ENCODE peak calls at places on chromosome X, in four cellular contexts. E is lower lobe of right lung, C is H1, U is fibroblast of lung. D is an unnamed sample.

GRCh38 chrX:105282077-105282476 is 61.6 kb upstream of the TEX13A start:
- DNase-seq in C (no peak), E (no peak), U (peak), D (no peak)

GRCh38 chrX:53281321-53281822 is at the start of gene IQSEC2:
- DNase-seq in U (peak), E (peak), C (peak), D (peak)

GRCh38 chrX:51891821-51892551 is 1.4 kb upstream of the MAGED1 start:
- DNase-seq in E (no peak), C (no peak), U (peak), D (no peak)

GRCh38 chrX:10327651-10328050 is 170.9 kb downstream of the CLCN4 start:
- DNase-seq in U (no peak), E (no peak), C (peak), D (no peak)

GRCh38 chrX:126552313-126553022 is at the start of gene DCAF12L1:
- DNase-seq in U (no peak), C (no peak), E (no peak), D (peak)

GRCh38 chrX:110136136-110136535 is 133.2 kb downstream of the TMEM164 start:
- DNase-seq in U (no peak), C (no peak), E (no peak), D (no peak)

GRCh38 chrX:30702736-30703135 is 49.5 kb downstream of the GK start:
- DNase-seq in U (peak), E (no peak), C (no peak), D (peak)

GRCh38 chrX:148416142-148416541 is 84.3 kb upstream of the AFF2 start:
- DNase-seq in C (no peak), E (no peak), U (no peak), D (no peak)

GRCh38 chrX:152861116-152861515 is 30.3 kb downstream of the NSDHL start:
- DNase-seq in C (no peak), E (no peak), U (peak), D (no peak)

GRCh38 chrX:74178536-74178935 is 125.4 kb upstream of the ZCCHC13 start:
- DNase-seq in C (no peak), E (no peak), U (no peak), D (no peak)

GRCh38 chrX:103716967-103717366 is 6.3 kb downstream of the TMEM31 start:
- DNase-seq in C (no peak), E (no peak), U (peak), D (no peak)

GRCh38 chrX:40422021-40422420 is 158.7 kb upstream of the ATP6AP2 start:
- DNase-seq in U (no peak), E (no peak), C (no peak), D (no peak)

GRCh38 chrX:40573763-40574162 is 7.0 kb upstream of the ATP6AP2 start:
- DNase-seq in U (peak), E (no peak), C (peak), D (no peak)

GRCh38 chrX:19747672-19748610 is 139.5 kb downstream of the SH3KBP1 start:
- DNase-seq in U (no peak), E (peak), C (no peak), D (no peak)

GRCh38 chrX:108131471-108131870 is 39.9 kb downstream of the ATG4A start:
- DNase-seq in U (no peak), E (no peak), C (no peak), D (no peak)

GRCh38 chrX:55638933-55639332 is 15.7 kb downstream of the FOXR2 start:
- DNase-seq in E (no peak), U (no peak), C (no peak), D (no peak)
- TF ChIP-seq CTCF in E (no peak), U (no peak), C (no peak), D (no peak)

GRCh38 chrX:67523932-67524331 is 19.9 kb upstream of the AR start:
- DNase-seq in U (no peak), E (no peak), C (no peak), D (no peak)
- H3K27ac ChIP-seq in U (no peak), E (no peak), C (no peak), D (no peak)

GRCh38 chrX:115679460-115679859 is 118.5 kb downstream of the PLS3 start:
- DNase-seq in E (no peak), C (no peak), U (peak), D (peak)
- TF ChIP-seq CTCF in E (peak), C (peak), U (peak), D (peak)

GRCh38 chrX:2902841-2903240 is 26.3 kb downstream of the ARSD start:
- DNase-seq in C (no peak), U (no peak), E (no peak), D (no peak)

GRCh38 chrX:2901367-2902036 is 27.6 kb downstream of the ARSD start:
- DNase-seq in C (no peak), E (no peak), U (peak), D (no peak)

GRCh38 chrX:2907295-2907694 is 21.8 kb downstream of the ARSD start:
- DNase-seq in U (no peak), E (no peak), C (no peak), D (no peak)

GRCh38 chrX:2898861-2899512 is 30.2 kb downstream of the ARSD start:
- DNase-seq in C (no peak), U (no peak), E (no peak), D (no peak)

DNA sequence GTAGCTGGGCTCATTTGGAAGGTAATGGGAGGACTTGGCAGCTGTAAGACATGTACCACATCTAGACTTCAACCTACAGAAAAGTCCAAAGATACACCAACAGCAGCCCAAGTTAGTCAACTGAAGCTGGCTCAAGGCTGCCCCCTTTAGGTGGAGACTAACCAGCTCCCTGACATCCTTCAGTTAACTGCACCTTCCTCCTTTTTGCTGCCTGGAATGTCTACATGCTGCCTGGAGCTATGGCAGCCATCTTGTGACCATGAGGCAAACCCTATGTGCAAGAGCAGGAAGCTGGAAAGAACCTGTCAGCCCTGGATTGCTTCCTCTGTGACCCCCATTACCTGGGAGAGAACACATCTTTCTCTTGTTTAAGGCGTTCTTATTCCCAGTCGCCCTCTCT is 25.8 kb downstream of the ARSD start:
- DNase-seq in E (no peak), U (no peak), C (no peak), D (no peak)
- H3K27ac ChIP-seq in E (no peak), U (no peak), C (no peak), D (no peak)